ENCODE peak calls at places on chromosomes 7 and 10, in seven cellular contexts. Y is stimulated activated CD4-positive, alpha-beta T cell treated with anti-CD3 and anti-CD28 coated beads, Interleukin-12 subunit alpha, Interleukin-12 subunit beta, amount 100 ng/mL, for 48 hours; F is stimulated activated CD8-positive, alpha-beta memory T cell treated with anti-CD3 and anti-CD28 coated beads, Interleukin-4, amount 100 ng/mL, for 48 hours; X is kidney glomerular epithelial cell; T is DMS 273 treated with DMSO at 0.1 percent for 48 hours; O is NCI-H1048; U is HEK293T. J is an unnamed sample.

GRCh38 chr7:129969881-129970446 is 17.2 kb upstream of the UBE2H start:
- DNase-seq in Y (no peak), F (no peak), X (peak), T (no peak), O (no peak), U (no peak), J (no peak)

GRCh38 chr7:351681-352480 is 61.9 kb downstream of the FOXL3 start:
- DNase-seq in Y (no peak), F (peak), X (no peak), T (no peak), O (no peak), U (no peak), J (no peak)

GRCh38 chr7:144786522-144786921 is 49.3 kb downstream of the TPK1 start:
- DNase-seq in Y (no peak), F (no peak), X (no peak), T (no peak), O (no peak), U (no peak), J (no peak)

GRCh38 chr10:62380002-62380401 is 5.8 kb downstream of the ZNF365 start:
- DNase-seq in Y (no peak), F (no peak), X (peak), T (no peak), O (no peak), U (no peak), J (no peak)

GRCh38 chr7:142482899-142483658 is 225.2 kb upstream of the PRSS58 start:
- DNase-seq in Y (peak), F (peak), X (peak), T (no peak), O (no peak), U (peak), J (no peak)

GRCh38 chr7:155466814-155467675 is 9.1 kb downstream of the EN2 start:
- DNase-seq in Y (peak), F (peak), X (no peak), T (no peak), O (peak), U (no peak), J (no peak)

GRCh38 chr10:32937824-32938482 is 20.1 kb downstream of the ITGB1 start:
- DNase-seq in Y (no peak), F (no peak), X (peak), T (no peak), O (no peak), U (no peak), J (no peak)

GRCh38 chr10:124624875-124625274 is 119.3 kb downstream of the FAM53B start:
- DNase-seq in Y (no peak), F (no peak), X (no peak), T (no peak), O (no peak), U (no peak), J (no peak)

GRCh38 chr7:148050492-148051158 is 539.9 kb upstream of the C7orf33 start:
- DNase-seq in Y (no peak), F (no peak), X (no peak), T (no peak), O (no peak), U (no peak), J (no peak)

J was measured in esophagus muscularis mucosa.